ENCODE peak calls at places on chromosomes 3 and 15, in seven cellular contexts. One of them, this sample, is unnamed.

GRCh38 chr3:78734048-78734637 is 1033.7 kb downstream of the ROBO1 start:
- DNase-seq in cardiac fibroblast: peak
- DNase-seq in CD4-positive, CD25-positive, alpha-beta regulatory T cell: no peak
- DNase-seq in AG09309: no peak
- DNase-seq in choroid plexus epithelial cell: peak
- DNase-seq in IMR-90: peak
- DNase-seq in testis: no peak
- DNase-seq in this sample: peak

GRCh38 chr3:114103181-114103580 is 46.6 kb downstream of the QTRT2 start:
- DNase-seq in cardiac fibroblast: no peak
- DNase-seq in CD4-positive, CD25-positive, alpha-beta regulatory T cell: no peak
- DNase-seq in AG09309: no peak
- DNase-seq in choroid plexus epithelial cell: no peak
- DNase-seq in IMR-90: no peak
- DNase-seq in testis: no peak
- DNase-seq in this sample: no peak

GRCh38 chr3:30680789-30681188 is 74.4 kb downstream of the TGFBR2 start:
- DNase-seq in cardiac fibroblast: peak
- DNase-seq in CD4-positive, CD25-positive, alpha-beta regulatory T cell: no peak
- DNase-seq in AG09309: no peak
- DNase-seq in choroid plexus epithelial cell: peak
- DNase-seq in IMR-90: no peak
- DNase-seq in testis: no peak
- DNase-seq in this sample: no peak

GRCh38 chr3:182725372-182726251 is 67.7 kb upstream of the ATP11B start:
- DNase-seq in cardiac fibroblast: peak
- DNase-seq in CD4-positive, CD25-positive, alpha-beta regulatory T cell: no peak
- DNase-seq in AG09309: no peak
- DNase-seq in choroid plexus epithelial cell: peak
- DNase-seq in IMR-90: no peak
- DNase-seq in testis: peak
- DNase-seq in this sample: no peak

GRCh38 chr3:44516230-44516629 is 38.8 kb upstream of the ZNF445 start:
- DNase-seq in cardiac fibroblast: no peak
- DNase-seq in CD4-positive, CD25-positive, alpha-beta regulatory T cell: no peak
- DNase-seq in AG09309: no peak
- DNase-seq in choroid plexus epithelial cell: peak
- DNase-seq in IMR-90: no peak
- DNase-seq in testis: no peak
- DNase-seq in this sample: no peak

GRCh38 chr3:97778152-97778551 is 13.6 kb downstream of the ARL6 start:
- DNase-seq in cardiac fibroblast: no peak
- DNase-seq in CD4-positive, CD25-positive, alpha-beta regulatory T cell: no peak
- DNase-seq in AG09309: no peak
- DNase-seq in choroid plexus epithelial cell: peak
- DNase-seq in IMR-90: no peak
- DNase-seq in testis: no peak
- DNase-seq in this sample: no peak

GRCh38 chr3:46481636-46482035 is 16.1 kb upstream of the RTP3 start:
- DNase-seq in cardiac fibroblast: no peak
- DNase-seq in CD4-positive, CD25-positive, alpha-beta regulatory T cell: no peak
- DNase-seq in AG09309: no peak
- DNase-seq in choroid plexus epithelial cell: no peak
- DNase-seq in IMR-90: no peak
- DNase-seq in testis: no peak
- DNase-seq in this sample: no peak

GRCh38 chr3:178320481-178321352 is 215.5 kb upstream of the KCNMB2 start:
- DNase-seq in cardiac fibroblast: peak
- DNase-seq in CD4-positive, CD25-positive, alpha-beta regulatory T cell: no peak
- DNase-seq in AG09309: no peak
- DNase-seq in choroid plexus epithelial cell: peak
- DNase-seq in IMR-90: peak
- DNase-seq in testis: peak
- DNase-seq in this sample: peak

GRCh38 chr15:69307939-69308338 is 9.2 kb downstream of the PAQR5 start:
- DNase-seq in cardiac fibroblast: no peak
- DNase-seq in CD4-positive, CD25-positive, alpha-beta regulatory T cell: no peak
- DNase-seq in AG09309: no peak
- DNase-seq in choroid plexus epithelial cell: no peak
- DNase-seq in IMR-90: no peak
- DNase-seq in testis: no peak
- DNase-seq in this sample: no peak

GRCh38 chr15:70050447-70050846 is 47.3 kb downstream of the TLE3 start:
- DNase-seq in cardiac fibroblast: no peak
- DNase-seq in CD4-positive, CD25-positive, alpha-beta regulatory T cell: no peak
- DNase-seq in AG09309: no peak
- DNase-seq in choroid plexus epithelial cell: no peak
- DNase-seq in IMR-90: no peak
- DNase-seq in testis: no peak
- DNase-seq in this sample: no peak

GRCh38 chr3:40618158-40618557 is 93.4 kb downstream of the ZNF621 start:
- DNase-seq in cardiac fibroblast: no peak
- DNase-seq in CD4-positive, CD25-positive, alpha-beta regulatory T cell: no peak
- DNase-seq in AG09309: no peak
- DNase-seq in choroid plexus epithelial cell: no peak
- DNase-seq in IMR-90: no peak
- DNase-seq in testis: no peak
- DNase-seq in this sample: no peak

GRCh38 chr3:40617084-40617483 is 92.3 kb downstream of the ZNF621 start:
- DNase-seq in cardiac fibroblast: no peak
- DNase-seq in CD4-positive, CD25-positive, alpha-beta regulatory T cell: no peak
- DNase-seq in AG09309: no peak
- DNase-seq in choroid plexus epithelial cell: no peak
- DNase-seq in IMR-90: no peak
- DNase-seq in testis: no peak
- DNase-seq in this sample: no peak

GRCh38 chr3:40616420-40616819 is 91.7 kb downstream of the ZNF621 start:
- DNase-seq in cardiac fibroblast: no peak
- DNase-seq in CD4-positive, CD25-positive, alpha-beta regulatory T cell: no peak
- DNase-seq in AG09309: no peak
- DNase-seq in choroid plexus epithelial cell: no peak
- DNase-seq in IMR-90: no peak
- DNase-seq in testis: no peak
- DNase-seq in this sample: no peak

GRCh38 chr3:40615110-40615915 is 90.6 kb downstream of the ZNF621 start:
- DNase-seq in cardiac fibroblast: no peak
- DNase-seq in CD4-positive, CD25-positive, alpha-beta regulatory T cell: no peak
- DNase-seq in AG09309: no peak
- DNase-seq in choroid plexus epithelial cell: peak
- DNase-seq in IMR-90: no peak
- DNase-seq in testis: no peak
- DNase-seq in this sample: no peak

GRCh38 chr3:40615916-40616315 is 91.2 kb downstream of the ZNF621 start:
- DNase-seq in cardiac fibroblast: no peak
- DNase-seq in CD4-positive, CD25-positive, alpha-beta regulatory T cell: no peak
- DNase-seq in AG09309: no peak
- DNase-seq in choroid plexus epithelial cell: no peak
- DNase-seq in IMR-90: no peak
- DNase-seq in testis: no peak
- DNase-seq in this sample: no peak
- H3K4me3 ChIP-seq in cardiac fibroblast: no peak
- H3K4me3 ChIP-seq in CD4-positive, CD25-positive, alpha-beta regulatory T cell: no peak
- H3K4me3 ChIP-seq in AG09309: no peak
- H3K4me3 ChIP-seq in choroid plexus epithelial cell: no peak
- H3K4me3 ChIP-seq in IMR-90: no peak
- H3K4me3 ChIP-seq in testis: peak
- H3K4me3 ChIP-seq in this sample: no peak

GRCh38 chr3:81871358-81872152 is 110.1 kb upstream of the GBE1 start:
- DNase-seq in cardiac fibroblast: no peak
- DNase-seq in CD4-positive, CD25-positive, alpha-beta regulatory T cell: no peak
- DNase-seq in AG09309: no peak
- DNase-seq in choroid plexus epithelial cell: peak
- DNase-seq in IMR-90: no peak
- DNase-seq in testis: no peak
- DNase-seq in this sample: no peak

GRCh38 chr3:81868597-81868996 is 107.2 kb upstream of the GBE1 start:
- DNase-seq in cardiac fibroblast: no peak
- DNase-seq in CD4-positive, CD25-positive, alpha-beta regulatory T cell: no peak
- DNase-seq in AG09309: no peak
- DNase-seq in choroid plexus epithelial cell: no peak
- DNase-seq in IMR-90: no peak
- DNase-seq in testis: no peak
- DNase-seq in this sample: no peak

GRCh38 chr3:81867875-81868274 is 106.4 kb upstream of the GBE1 start:
- DNase-seq in cardiac fibroblast: no peak
- DNase-seq in CD4-positive, CD25-positive, alpha-beta regulatory T cell: no peak
- DNase-seq in AG09309: no peak
- DNase-seq in choroid plexus epithelial cell: no peak
- DNase-seq in IMR-90: no peak
- DNase-seq in testis: no peak
- DNase-seq in this sample: no peak

GRCh38 chr3:81872566-81872965 is 111.1 kb upstream of the GBE1 start:
- DNase-seq in cardiac fibroblast: no peak
- DNase-seq in CD4-positive, CD25-positive, alpha-beta regulatory T cell: no peak
- DNase-seq in AG09309: no peak
- DNase-seq in choroid plexus epithelial cell: peak
- DNase-seq in IMR-90: no peak
- DNase-seq in testis: no peak
- DNase-seq in this sample: no peak

GRCh38 chr3:81869380-81869779 is 107.9 kb upstream of the GBE1 start:
- DNase-seq in cardiac fibroblast: no peak
- DNase-seq in CD4-positive, CD25-positive, alpha-beta regulatory T cell: no peak
- DNase-seq in AG09309: no peak
- DNase-seq in choroid plexus epithelial cell: no peak
- DNase-seq in IMR-90: no peak
- DNase-seq in testis: no peak
- DNase-seq in this sample: no peak
- H3K4me3 ChIP-seq in cardiac fibroblast: no peak
- H3K4me3 ChIP-seq in CD4-positive, CD25-positive, alpha-beta regulatory T cell: no peak
- H3K4me3 ChIP-seq in AG09309: no peak
- H3K4me3 ChIP-seq in choroid plexus epithelial cell: no peak
- H3K4me3 ChIP-seq in IMR-90: no peak
- H3K4me3 ChIP-seq in testis: no peak
- H3K4me3 ChIP-seq in this sample: no peak

DNA sequence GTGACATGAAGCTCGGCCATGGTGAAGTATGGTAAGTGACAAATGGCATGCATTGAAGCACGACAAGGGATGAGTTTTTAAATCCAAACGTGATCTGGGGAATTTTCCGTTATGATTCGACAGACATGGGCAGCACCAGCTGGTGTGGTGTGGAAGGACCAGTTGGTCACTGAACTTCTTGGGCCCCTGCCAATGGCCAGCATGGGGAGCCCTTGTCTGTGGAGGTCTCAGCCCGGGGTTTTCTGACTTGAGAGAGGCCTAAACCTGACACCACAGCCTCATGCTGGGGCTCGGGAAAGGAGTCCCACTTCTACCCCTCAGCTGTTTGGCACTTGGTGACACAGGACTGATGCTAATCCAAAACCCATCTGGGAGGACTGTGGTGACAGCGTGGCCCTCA is 69.3 kb downstream of the ATP1B3 start:
- DNase-seq in cardiac fibroblast: no peak
- DNase-seq in CD4-positive, CD25-positive, alpha-beta regulatory T cell: no peak
- DNase-seq in AG09309: no peak
- DNase-seq in choroid plexus epithelial cell: no peak
- DNase-seq in IMR-90: no peak
- DNase-seq in testis: peak
- DNase-seq in this sample: no peak
- H3K4me3 ChIP-seq in cardiac fibroblast: no peak
- H3K4me3 ChIP-seq in CD4-positive, CD25-positive, alpha-beta regulatory T cell: no peak
- H3K4me3 ChIP-seq in AG09309: no peak
- H3K4me3 ChIP-seq in choroid plexus epithelial cell: no peak
- H3K4me3 ChIP-seq in IMR-90: no peak
- H3K4me3 ChIP-seq in testis: no peak
- H3K4me3 ChIP-seq in this sample: no peak

GRCh38 chr3:9876991-9877390 is 3.1 kb downstream of the CIDEC start:
- DNase-seq in cardiac fibroblast: no peak
- DNase-seq in CD4-positive, CD25-positive, alpha-beta regulatory T cell: no peak
- DNase-seq in AG09309: no peak
- DNase-seq in choroid plexus epithelial cell: no peak
- DNase-seq in IMR-90: no peak
- DNase-seq in testis: no peak
- DNase-seq in this sample: no peak
- H3K4me3 ChIP-seq in cardiac fibroblast: no peak
- H3K4me3 ChIP-seq in CD4-positive, CD25-positive, alpha-beta regulatory T cell: no peak
- H3K4me3 ChIP-seq in AG09309: no peak
- H3K4me3 ChIP-seq in choroid plexus epithelial cell: no peak
- H3K4me3 ChIP-seq in IMR-90: no peak
- H3K4me3 ChIP-seq in testis: no peak
- H3K4me3 ChIP-seq in this sample: no peak

GRCh38 chr3:184738519-184738890 is 26.6 kb upstream of the MAGEF1 start:
- DNase-seq in cardiac fibroblast: no peak
- DNase-seq in CD4-positive, CD25-positive, alpha-beta regulatory T cell: no peak
- DNase-seq in AG09309: no peak
- DNase-seq in choroid plexus epithelial cell: no peak
- DNase-seq in IMR-90: no peak
- DNase-seq in testis: no peak
- DNase-seq in this sample: no peak
- H3K4me3 ChIP-seq in cardiac fibroblast: no peak
- H3K4me3 ChIP-seq in CD4-positive, CD25-positive, alpha-beta regulatory T cell: no peak
- H3K4me3 ChIP-seq in AG09309: no peak
- H3K4me3 ChIP-seq in choroid plexus epithelial cell: no peak
- H3K4me3 ChIP-seq in IMR-90: no peak
- H3K4me3 ChIP-seq in testis: no peak
- H3K4me3 ChIP-seq in this sample: no peak

GRCh38 chr3:115141018-115141757 is 5.9 kb downstream of the ZBTB20 start:
- DNase-seq in cardiac fibroblast: no peak
- DNase-seq in CD4-positive, CD25-positive, alpha-beta regulatory T cell: no peak
- DNase-seq in AG09309: no peak
- DNase-seq in choroid plexus epithelial cell: no peak
- DNase-seq in IMR-90: no peak
- DNase-seq in testis: no peak
- DNase-seq in this sample: no peak
- H3K4me3 ChIP-seq in cardiac fibroblast: no peak
- H3K4me3 ChIP-seq in CD4-positive, CD25-positive, alpha-beta regulatory T cell: no peak
- H3K4me3 ChIP-seq in AG09309: no peak
- H3K4me3 ChIP-seq in choroid plexus epithelial cell: no peak
- H3K4me3 ChIP-seq in IMR-90: no peak
- H3K4me3 ChIP-seq in testis: no peak
- H3K4me3 ChIP-seq in this sample: no peak

DNA sequence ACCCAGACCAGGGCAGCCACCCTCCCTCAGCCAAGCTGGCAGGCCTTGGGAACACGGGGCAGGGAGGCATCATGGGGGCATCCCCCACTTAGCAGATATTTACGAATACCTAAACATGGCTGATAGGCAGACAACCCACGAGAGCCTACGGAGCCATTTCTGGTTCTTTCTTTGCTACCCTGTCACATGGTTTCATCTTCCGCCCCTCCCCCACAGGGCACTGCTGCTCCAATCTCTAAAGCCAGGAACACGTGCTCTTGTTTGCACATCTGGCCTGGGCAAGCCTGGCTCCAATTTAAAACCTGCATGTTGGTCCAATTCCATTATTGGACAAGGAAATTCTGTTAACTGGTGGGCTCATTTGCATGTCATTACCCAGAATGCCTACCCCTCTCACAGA is 447.4 kb upstream of the NR2F2 start:
- DNase-seq in cardiac fibroblast: no peak
- DNase-seq in CD4-positive, CD25-positive, alpha-beta regulatory T cell: no peak
- DNase-seq in AG09309: no peak
- DNase-seq in choroid plexus epithelial cell: no peak
- DNase-seq in IMR-90: no peak
- DNase-seq in testis: no peak
- DNase-seq in this sample: no peak
- H3K4me3 ChIP-seq in cardiac fibroblast: no peak
- H3K4me3 ChIP-seq in CD4-positive, CD25-positive, alpha-beta regulatory T cell: no peak
- H3K4me3 ChIP-seq in AG09309: no peak
- H3K4me3 ChIP-seq in choroid plexus epithelial cell: no peak
- H3K4me3 ChIP-seq in IMR-90: no peak
- H3K4me3 ChIP-seq in testis: no peak
- H3K4me3 ChIP-seq in this sample: no peak

This sample was measured in epithelial cell of esophagus.